ENCODE peak calls at places on chromosomes 5 and 9, in nine cellular contexts. R, K, P, V, G, X, M, Q and A are unnamed samples.

GRCh38 chr5:173746050-173746449 is 129.6 kb upstream of the BOD1 start:
- DNase-seq in V (no peak), M (no peak), R (no peak), Q (no peak), X (peak; percentile 19), P (no peak), G (no peak), K (no peak), A (no peak)

GRCh38 chr5:94983861-94984535 is 300.9 kb downstream of the MCTP1 start:
- DNase-seq in M (no peak), R (no peak), P (no peak), V (peak; percentile 68), Q (no peak), K (no peak), G (no peak), X (no peak), A (no peak)

GRCh38 chr9:77989437-77989836 is 42.2 kb downstream of the GNAQ start:
- DNase-seq in R (no peak), M (no peak), G (no peak), K (no peak), P (no peak), V (no peak), Q (no peak), X (no peak), A (no peak)

GRCh38 chr5:3517331-3517730 is 78.3 kb upstream of the IRX1 start:
- DNase-seq in P (no peak), Q (no peak), X (no peak), R (no peak), K (no peak), V (no peak), G (no peak), M (no peak), A (no peak)

GRCh38 chr5:149767278-149767550 is 37.1 kb downstream of the PPARGC1B start:
- DNase-seq in M (no peak), R (no peak), X (no peak), K (no peak), V (no peak), P (no peak), Q (no peak), G (no peak), A (no peak)

GRCh38 chr9:133421615-133422542 is at the start of gene ADAMTS13:
- DNase-seq in Q (no peak), K (no peak), V (no peak), X (no peak), R (no peak), P (no peak), M (no peak), G (peak; percentile 6), A (no peak)

GRCh38 chr9:127974002-127974768 is 6.6 kb downstream of the EEIG1 start:
- DNase-seq in P (no peak), M (no peak), V (no peak), X (no peak), Q (no peak), G (no peak), K (no peak), R (no peak), A (no peak)

GRCh38 chr9:35863583-35863982 is 6.6 kb downstream of the OR13J1 start:
- DNase-seq in M (no peak), K (no peak), V (no peak), G (no peak), X (no peak), R (no peak), P (no peak), Q (no peak), A (no peak)

GRCh38 chr5:2802693-2803365 is 51.4 kb upstream of the IRX2 start:
- DNase-seq in R (no peak), M (no peak), G (no peak), X (no peak), P (no peak), Q (no peak), K (no peak), V (no peak), A (no peak)

GRCh38 chr5:1004598-1005361 is 3.8 kb upstream of the NKD2 start:
- DNase-seq in Q (peak; percentile 90), X (no peak), M (no peak), P (peak; percentile 87), R (peak; percentile 73), K (no peak), G (peak; percentile 22), V (no peak), A (no peak)

GRCh38 chr5:118249386-118249785 is 739.0 kb downstream of the DTWD2 start:
- DNase-seq in X (no peak), K (no peak), Q (peak; percentile 51), M (no peak), R (no peak), G (no peak), V (no peak), P (no peak), A (no peak)

GRCh38 chr9:99966001-99966400 is 59.5 kb downstream of the STX17 start:
- DNase-seq in M (no peak), V (no peak), Q (no peak), R (no peak), X (no peak), G (no peak), K (no peak), P (no peak), A (no peak)

GRCh38 chr5:61933787-61934626 is 372.0 kb upstream of the KIF2A start:
- DNase-seq in Q (peak; percentile 83), X (peak; percentile 65), R (peak; percentile 69), P (peak; percentile 75), M (peak; percentile 59), V (peak; percentile 12), G (peak; percentile 64), K (peak; percentile 84), A (peak; percentile 56)

GRCh38 chr5:139462582-139463276 is at the start of gene ECSCR:
- DNase-seq in M (no peak), R (no peak), K (no peak), G (no peak), P (no peak), X (no peak), V (no peak), Q (no peak), A (no peak)

GRCh38 chr9:91060520-91061343 is 259.1 kb downstream of the SYK start:
- DNase-seq in P (peak; percentile 71), K (peak; percentile 60), Q (no peak), V (peak; percentile 94), R (peak; percentile 8), X (peak; percentile 97), G (peak; percentile 15), M (no peak), A (no peak)

GRCh38 chr9:111854799-111855198 is 41.8 kb upstream of the UGCG start:
- DNase-seq in K (no peak), R (no peak), X (no peak), M (no peak), Q (no peak), P (no peak), G (no peak), V (no peak), A (no peak)

GRCh38 chr5:120388016-120388781 is 75.9 kb upstream of the PRR16 start:
- DNase-seq in P (no peak), G (peak; percentile 70), X (peak; percentile 50), R (no peak), V (peak; percentile 87), Q (peak; percentile 3), M (no peak), K (no peak), A (no peak)

GRCh38 chr9:117418111-117418510 is 3.3 kb upstream of the ASTN2 start:
- DNase-seq in R (no peak), K (no peak), G (no peak), V (no peak), X (no peak), Q (no peak), P (no peak), M (no peak), A (no peak)

GRCh38 chr5:63931841-63932240 is 30.4 kb downstream of the HTR1A start:
- DNase-seq in M (peak; percentile 89), X (no peak), G (no peak), R (no peak), P (no peak), V (no peak), K (no peak), Q (no peak), A (no peak)

GRCh38 chr9:112570731-112571167 is 84.1 kb downstream of the KIAA1958 start:
- DNase-seq in Q (no peak), G (no peak), M (no peak), X (no peak), K (no peak), V (peak; percentile 26), R (no peak), P (peak; percentile 53), A (no peak)

GRCh38 chr5:1133510-1134255 is 21.8 kb upstream of the SLC12A7 start:
- DNase-seq in K (no peak), V (no peak), G (no peak), P (no peak), X (no peak), R (no peak), Q (no peak), M (no peak), A (no peak)

GRCh38 chr5:176837707-176838115 is 27.4 kb downstream of the UNC5A start:
- DNase-seq in G (peak; percentile 89), P (peak; percentile 97), K (no peak), R (peak; percentile 95), Q (peak; percentile 92), V (peak; percentile 70), M (no peak), X (peak; percentile 78), A (peak; percentile 78)

GRCh38 chr5:62093981-62094380 is 212.0 kb upstream of the KIF2A start:
- DNase-seq in P (peak; percentile 66), X (peak; percentile 29), V (peak; percentile 26), M (peak; percentile 12), K (peak; percentile 44), G (peak; percentile 52), Q (peak; percentile 36), R (no peak), A (no peak)

GRCh38 chr9:105216440-105217178 is 27.8 kb upstream of the SLC44A1 start:
- DNase-seq in R (no peak), M (no peak), V (no peak), Q (peak; percentile 25), K (no peak), X (no peak), G (no peak), P (no peak), A (no peak)

GRCh38 chr9:93005876-93006275 is 52.6 kb upstream of the SUSD3 start:
- DNase-seq in G (no peak), P (no peak), Q (no peak), V (no peak), R (no peak), X (no peak), M (no peak), K (no peak), A (no peak)

GRCh38 chr9:11702529-11702928 is 990.7 kb upstream of the TYRP1 start:
- DNase-seq in X (no peak), G (no peak), P (no peak), R (no peak), Q (no peak), K (no peak), V (no peak), M (no peak), A (no peak)

GRCh38 chr9:133535285-133535877 is 877 bp downstream of the ADAMTSL2 start:
- DNase-seq in Q (no peak), M (no peak), K (no peak), V (no peak), P (no peak), X (no peak), R (no peak), G (no peak), A (no peak)